ENCODE peak calls at places on chromosomes 6 and 20, in ten cellular contexts. E, L, U, B, G, P, T, H, D and J are unnamed samples.

GRCh38 chr20:17636523-17637412 is 45.3 kb downstream of the RRBP1 start:
- DNase-seq in E (no peak), L (no peak), U (no peak), B (peak), G (no peak), P (no peak), T (no peak), H (no peak), D (no peak), J (no peak)

GRCh38 chr6:27547157-27548075 is 74.5 kb upstream of the ZNF184 start:
- DNase-seq in E (no peak), L (no peak), U (no peak), B (no peak), G (no peak), P (peak), T (no peak), H (no peak), D (peak), J (no peak)

GRCh38 chr20:14948416-14948815 is 611.0 kb upstream of the FLRT3 start:
- DNase-seq in E (no peak), L (no peak), U (no peak), B (no peak), G (no peak), P (no peak), T (no peak), H (no peak), D (no peak), J (no peak)

GRCh38 chr6:10407674-10408054 is 7.2 kb downstream of the TFAP2A start:
- DNase-seq in E (no peak), L (no peak), U (no peak), B (no peak), G (no peak), P (peak), T (no peak), H (no peak), D (no peak), J (no peak)

GRCh38 chr6:92893741-92894140 is 525.6 kb downstream of the EPHA7 start:
- DNase-seq in E (no peak), L (no peak), U (no peak), B (no peak), G (no peak), P (no peak), T (no peak), H (no peak), D (no peak), J (no peak)

GRCh38 chr20:61297981-61298380 is 45.9 kb downstream of the CDH4 start:
- DNase-seq in E (no peak), L (no peak), U (no peak), B (no peak), G (no peak), P (peak), T (no peak), H (no peak), D (no peak), J (no peak)

GRCh38 chr6:39209360-39209811 is 19.9 kb downstream of the KCNK5 start:
- DNase-seq in E (no peak), L (no peak), U (no peak), B (no peak), G (no peak), P (no peak), T (no peak), H (no peak), D (no peak), J (no peak)

GRCh38 chr6:149046822-149047246 is 270.7 kb upstream of the TAB2 start:
- DNase-seq in E (no peak), L (no peak), U (no peak), B (no peak), G (no peak), P (peak), T (no peak), H (no peak), D (no peak), J (no peak)

GRCh38 chr20:52226370-52226769 is 34.8 kb upstream of the ZFP64 start:
- DNase-seq in E (no peak), L (no peak), U (no peak), B (no peak), G (no peak), P (no peak), T (no peak), H (no peak), D (no peak), J (no peak)

GRCh38 chr20:49501917-49502316 is 19.4 kb upstream of the KCNB1 start:
- DNase-seq in E (no peak), L (no peak), U (no peak), B (no peak), G (no peak), P (peak), T (no peak), H (no peak), D (no peak), J (no peak)

GRCh38 chr6:44049989-44050871 is 77.0 kb downstream of the MRPL14 start:
- DNase-seq in E (no peak), L (no peak), U (no peak), B (no peak), G (no peak), P (peak), T (no peak), H (no peak), D (no peak), J (no peak)

GRCh38 chr6:104130343-104130742 is 729.4 kb downstream of the HACE1 start:
- DNase-seq in E (no peak), L (no peak), U (no peak), B (no peak), G (no peak), P (no peak), T (no peak), H (no peak), D (no peak), J (no peak)

GRCh38 chr20:62624325-62624690 is 18.0 kb upstream of the SLCO4A1 start:
- DNase-seq in E (no peak), L (no peak), U (no peak), B (no peak), G (no peak), P (no peak), T (no peak), H (no peak), D (no peak), J (no peak)

GRCh38 chr6:110858562-110859214 is 15.9 kb upstream of the AMD1 start:
- DNase-seq in E (no peak), L (no peak), U (no peak), B (no peak), G (no peak), P (no peak), T (no peak), H (no peak), D (no peak), J (no peak)

GRCh38 chr6:105892577-105893262 is 193.4 kb upstream of the PRDM1 start:
- DNase-seq in E (no peak), L (no peak), U (no peak), B (no peak), G (no peak), P (no peak), T (no peak), H (no peak), D (no peak), J (no peak)

GRCh38 chr6:52157301-52157930 is 28.8 kb upstream of the IL17A start:
- DNase-seq in E (no peak), L (no peak), U (no peak), B (no peak), G (no peak), P (peak), T (no peak), H (no peak), D (no peak), J (no peak)

GRCh38 chr6:6918216-6918983 is 189.4 kb upstream of the RREB1 start:
- DNase-seq in E (no peak), L (no peak), U (no peak), B (no peak), G (no peak), P (peak), T (no peak), H (no peak), D (peak), J (no peak)

GRCh38 chr20:46954490-46955038 is 59.9 kb downstream of the EYA2 start:
- DNase-seq in E (no peak), L (no peak), U (no peak), B (no peak), G (peak), P (peak), T (no peak), H (no peak), D (peak), J (peak)

GRCh38 chr6:25035451-25036435 is 100.0 kb upstream of the RIPOR2 start:
- DNase-seq in E (no peak), L (no peak), U (no peak), B (no peak), G (no peak), P (no peak), T (no peak), H (no peak), D (no peak), J (no peak)

GRCh38 chr6:125511809-125512341 is 210.1 kb upstream of the HDDC2 start:
- DNase-seq in E (no peak), L (no peak), U (no peak), B (no peak), G (no peak), P (peak), T (no peak), H (no peak), D (no peak), J (peak)

GRCh38 chr20:48019496-48019895 is 234.2 kb upstream of the SULF2 start:
- DNase-seq in E (no peak), L (no peak), U (no peak), B (no peak), G (no peak), P (peak), T (no peak), H (no peak), D (no peak), J (no peak)

GRCh38 chr20:51500311-51500710 is 42.2 kb downstream of the NFATC2 start:
- DNase-seq in E (peak), L (peak), U (peak), B (no peak), G (no peak), P (no peak), T (no peak), H (no peak), D (no peak), J (no peak)

GRCh38 chr6:25342784-25343183 is 63.6 kb downstream of the CARMIL1 start:
- DNase-seq in E (no peak), L (no peak), U (no peak), B (no peak), G (peak), P (peak), T (no peak), H (no peak), D (peak), J (no peak)

GRCh38 chr6:14796974-14797762 is 448.7 kb upstream of the JARID2 start:
- DNase-seq in E (no peak), L (no peak), U (no peak), B (no peak), G (no peak), P (peak), T (no peak), H (no peak), D (no peak), J (no peak)